ENCODE peak calls at places on chromosomes 5 and 9, in five cellular contexts. M is B cell, Y is GM23338, K is neural progenitor cell, A is tibial nerve. D is an unnamed sample.

GRCh38 chr5:53714324-53715010 is 154.0 kb downstream of the NDUFS4 start:
- DNase-seq in M (no peak), Y (no peak), K (no peak), A (no peak), D (no peak)

GRCh38 chr5:135024956-135025729 is 8.9 kb downstream of the PITX1 start:
- DNase-seq in M (no peak), Y (no peak), K (no peak), A (no peak), D (no peak)

GRCh38 chr9:82600536-82601271 is 462.2 kb downstream of the RASEF start:
- DNase-seq in M (no peak), Y (no peak), K (peak; percentile 14), A (no peak), D (no peak)

GRCh38 chr5:16889203-16889971 is 46.7 kb downstream of the MYO10 start:
- DNase-seq in M (no peak), Y (peak; percentile 41), K (peak; percentile 49), A (no peak), D (no peak)

GRCh38 chr9:77433675-77434445 is 214.3 kb downstream of the GNA14 start:
- DNase-seq in M (peak; percentile 53), Y (peak; percentile 88), K (peak; percentile 78), A (peak; percentile 49), D (peak; percentile 57)

GRCh38 chr9:116154334-116154975 is 864 bp downstream of the PAPPA start:
- DNase-seq in M (peak; percentile 21), Y (peak; percentile 61), K (peak; percentile 71), A (no peak), D (peak; percentile 42)

GRCh38 chr9:37417252-37417803 is 5.2 kb upstream of the GRHPR start:
- DNase-seq in M (no peak), Y (no peak), K (no peak), A (no peak), D (no peak)

GRCh38 chr9:112404367-112404979 is 24.6 kb downstream of the HSDL2 start:
- DNase-seq in M (no peak), Y (no peak), K (no peak), A (no peak), D (no peak)

GRCh38 chr9:6106576-6107339 is 91.3 kb upstream of the RANBP6 start:
- DNase-seq in M (no peak), Y (peak; percentile 70), K (peak; percentile 65), A (peak; percentile 5), D (peak; percentile 28)

GRCh38 chr9:137828527-137829259 is 48.9 kb upstream of the CACNA1B start:
- DNase-seq in M (peak; percentile 26), Y (peak; percentile 79), K (peak; percentile 86), A (no peak), D (peak; percentile 52)

GRCh38 chr9:18256574-18256973 is 217.4 kb upstream of the ADAMTSL1 start:
- DNase-seq in M (no peak), Y (peak; percentile 17), K (no peak), A (no peak), D (no peak)

GRCh38 chr9:77455312-77455927 is 192.7 kb downstream of the GNA14 start:
- DNase-seq in M (no peak), Y (peak; percentile 38), K (no peak), A (peak; percentile 18), D (peak; percentile 45)

GRCh38 chr9:108234811-108235210 is 621.0 kb downstream of the ACTL7B start:
- DNase-seq in M (no peak), Y (no peak), K (no peak), A (no peak), D (no peak)

GRCh38 chr9:122005597-122005996 is 87.5 kb downstream of the TTLL11 start:
- DNase-seq in M (no peak), Y (peak; percentile 27), K (peak; percentile 23), A (no peak), D (peak; percentile 50)

GRCh38 chr9:13900449-13900848 is 413.5 kb downstream of the NFIB start:
- DNase-seq in M (no peak), Y (no peak), K (peak; percentile 5), A (no peak), D (no peak)

GRCh38 chr9:97573482-97574073 is 59.6 kb downstream of the TSTD2 start:
- DNase-seq in M (no peak), Y (no peak), K (no peak), A (no peak), D (no peak)

GRCh38 chr5:142006363-142007236 is 6.2 kb downstream of the GNPDA1 start:
- DNase-seq in M (no peak), Y (no peak), K (no peak), A (no peak), D (no peak)

GRCh38 chr5:29015523-29015922 is 1977.1 kb upstream of the CDH9 start:
- DNase-seq in M (no peak), Y (no peak), K (no peak), A (no peak), D (no peak)

GRCh38 chr5:141558150-141558549 is 60.6 kb downstream of the DIAPH1 start:
- DNase-seq in M (no peak), Y (peak; percentile 48), K (no peak), A (no peak), D (peak; percentile 30)

GRCh38 chr9:35074141-35074540 is 1.7 kb upstream of the VCP start:
- DNase-seq in M (no peak), Y (no peak), K (no peak), A (no peak), D (no peak)

GRCh38 chr5:154240595-154240994 is 50.1 kb downstream of the GALNT10 start:
- DNase-seq in M (no peak), Y (no peak), K (no peak), A (no peak), D (no peak)

GRCh38 chr5:179680780-179681411 is at the start of gene CBY3:
- DNase-seq in M (no peak), Y (no peak), K (no peak), A (no peak), D (no peak)

GRCh38 chr9:133684461-133685361 is 48.5 kb downstream of the DBH start:
- DNase-seq in M (no peak), Y (no peak), K (no peak), A (no peak), D (no peak)

GRCh38 chr9:69317894-69318293 is 7.1 kb upstream of the ENTREP1 start:
- DNase-seq in M (no peak), Y (no peak), K (no peak), A (no peak), D (no peak)

GRCh38 chr5:89847743-89848142 is 561.8 kb downstream of the CETN3 start:
- DNase-seq in M (no peak), Y (no peak), K (no peak), A (no peak), D (no peak)

GRCh38 chr5:96855041-96855872 is 21.0 kb upstream of the ERAP2 start:
- DNase-seq in M (no peak), Y (no peak), K (no peak), A (no peak), D (no peak)

GRCh38 chr9:136110082-136111061 is 8.3 kb downstream of the TMEM250 start:
- DNase-seq in M (no peak), Y (peak; percentile 62), K (peak; percentile 64), A (no peak), D (no peak)

GRCh38 chr9:35696520-35697215 is 6.9 kb upstream of the TPM2 start:
- DNase-seq in M (peak; percentile 81), Y (peak; percentile 89), K (peak; percentile 70), A (peak; percentile 60), D (peak; percentile 63)

GRCh38 chr5:139698461-139699146 is 50.5 kb downstream of the CXXC5 start:
- DNase-seq in M (no peak), Y (peak; percentile 94), K (peak; percentile 91), A (peak; percentile 70), D (peak; percentile 71)

DNA sequence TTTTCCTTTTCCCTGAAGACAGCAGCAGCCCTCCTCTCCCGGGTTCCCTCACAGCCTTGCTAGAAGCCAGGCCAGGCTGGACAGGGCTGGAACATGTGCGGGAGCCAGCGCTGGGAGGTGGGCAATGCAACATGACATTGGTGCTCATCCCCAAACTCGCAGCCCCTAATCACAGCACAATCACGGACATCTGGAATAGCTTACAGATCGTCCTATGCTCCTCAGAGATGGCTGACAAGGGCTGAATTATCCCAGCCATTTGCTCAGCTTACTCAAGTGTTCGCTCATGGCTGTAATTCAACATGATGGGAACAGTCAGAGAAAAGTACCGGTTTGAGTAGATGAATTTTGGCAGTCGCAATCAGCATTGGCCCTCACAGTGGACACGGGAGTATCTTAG is 49.8 kb downstream of the FSTL4 start:
- DNase-seq in M (no peak), Y (no peak), K (no peak), A (no peak), D (no peak)
- TF ChIP-seq CTCF in M (no peak), Y (no peak), K (no peak), A (no peak), D (no peak)

GRCh38 chr9:130893250-130894101 is 3.1 kb downstream of the QRFP start:
- DNase-seq in M (peak; percentile 56), Y (no peak), K (peak; percentile 78), A (peak; percentile 30), D (peak; percentile 41)
- TF ChIP-seq CTCF in M (no peak), Y (peak; percentile 51), K (peak; percentile 58), A (no peak), D (no peak)

GRCh38 chr5:171528865-171529264 is 109.4 kb downstream of the FGF18 start:
- DNase-seq in M (no peak), Y (no peak), K (no peak), A (no peak), D (no peak)
- TF ChIP-seq CTCF in M (no peak), Y (no peak), K (no peak), A (no peak), D (no peak)

GRCh38 chr5:55231476-55232193 is 1.8 kb downstream of the CCNO start:
- DNase-seq in M (peak; percentile 54), Y (peak; percentile 36), K (peak; percentile 52), A (no peak), D (peak; percentile 40)
- TF ChIP-seq CTCF in M (no peak), Y (no peak), K (no peak), A (no peak), D (no peak)

D was measured in endothelial cell.